ENCODE peak calls at places on chromosome 4, in seven cellular contexts. One of them, this sample, is unnamed.

GRCh38 chr4:55879224-55879623 is 25.8 kb downstream of the EXOC1 start:
- DNase-seq in H4: no peak
- DNase-seq in tibial artery: no peak
- DNase-seq in NCI-H1436: no peak
- DNase-seq in amniotic stem cell: no peak
- DNase-seq in aorta: no peak
- DNase-seq in stimulated activated naive CD8-positive, alpha-beta T cell treated with anti-CD3 and anti-CD28 coated beads, Interleukin-15, Interleukin-2, amounts not matched to agents 100 U/mL and 50 U/mL, for 24 hours: no peak
- DNase-seq in this sample: no peak

GRCh38 chr4:52822583-52823477 is 39.3 kb upstream of the RASL11B start:
- DNase-seq in stimulated activated naive CD8-positive, alpha-beta T cell treated with anti-CD3 and anti-CD28 coated beads, Interleukin-15, Interleukin-2, amounts not matched to agents 100 U/mL and 50 U/mL, for 24 hours: no peak
- DNase-seq in NCI-H1436: no peak
- DNase-seq in amniotic stem cell: no peak
- DNase-seq in H4: peak
- DNase-seq in aorta: no peak
- DNase-seq in tibial artery: no peak
- DNase-seq in this sample: no peak

GRCh38 chr4:139453041-139453370 is 915 bp upstream of the RAB33B start:
- DNase-seq in H4: peak
- DNase-seq in aorta: no peak
- DNase-seq in NCI-H1436: peak
- DNase-seq in stimulated activated naive CD8-positive, alpha-beta T cell treated with anti-CD3 and anti-CD28 coated beads, Interleukin-15, Interleukin-2, amounts not matched to agents 100 U/mL and 50 U/mL, for 24 hours: no peak
- DNase-seq in tibial artery: no peak
- DNase-seq in amniotic stem cell: peak
- DNase-seq in this sample: no peak

GRCh38 chr4:1171306-1172227 is 816 bp downstream of the SPON2 start:
- DNase-seq in NCI-H1436: no peak
- DNase-seq in tibial artery: peak
- DNase-seq in H4: no peak
- DNase-seq in stimulated activated naive CD8-positive, alpha-beta T cell treated with anti-CD3 and anti-CD28 coated beads, Interleukin-15, Interleukin-2, amounts not matched to agents 100 U/mL and 50 U/mL, for 24 hours: peak
- DNase-seq in aorta: peak
- DNase-seq in amniotic stem cell: no peak
- DNase-seq in this sample: peak

GRCh38 chr4:151484396-151485102 is 75.6 kb downstream of the FHIP1A start:
- DNase-seq in H4: peak
- DNase-seq in aorta: no peak
- DNase-seq in tibial artery: no peak
- DNase-seq in amniotic stem cell: peak
- DNase-seq in stimulated activated naive CD8-positive, alpha-beta T cell treated with anti-CD3 and anti-CD28 coated beads, Interleukin-15, Interleukin-2, amounts not matched to agents 100 U/mL and 50 U/mL, for 24 hours: no peak
- DNase-seq in NCI-H1436: no peak
- DNase-seq in this sample: no peak

GRCh38 chr4:1752284-1753041 is 31.1 kb downstream of the TACC3 start:
- DNase-seq in tibial artery: no peak
- DNase-seq in amniotic stem cell: no peak
- DNase-seq in H4: no peak
- DNase-seq in aorta: no peak
- DNase-seq in stimulated activated naive CD8-positive, alpha-beta T cell treated with anti-CD3 and anti-CD28 coated beads, Interleukin-15, Interleukin-2, amounts not matched to agents 100 U/mL and 50 U/mL, for 24 hours: peak
- DNase-seq in NCI-H1436: no peak
- DNase-seq in this sample: no peak

GRCh38 chr4:152605641-152606304 is 69.9 kb upstream of the FBXW7 start:
- DNase-seq in stimulated activated naive CD8-positive, alpha-beta T cell treated with anti-CD3 and anti-CD28 coated beads, Interleukin-15, Interleukin-2, amounts not matched to agents 100 U/mL and 50 U/mL, for 24 hours: no peak
- DNase-seq in amniotic stem cell: no peak
- DNase-seq in H4: peak
- DNase-seq in tibial artery: no peak
- DNase-seq in NCI-H1436: no peak
- DNase-seq in aorta: no peak
- DNase-seq in this sample: no peak

GRCh38 chr4:74764119-74764518 is 30.2 kb downstream of the BTC start:
- DNase-seq in stimulated activated naive CD8-positive, alpha-beta T cell treated with anti-CD3 and anti-CD28 coated beads, Interleukin-15, Interleukin-2, amounts not matched to agents 100 U/mL and 50 U/mL, for 24 hours: no peak
- DNase-seq in H4: no peak
- DNase-seq in aorta: no peak
- DNase-seq in NCI-H1436: no peak
- DNase-seq in amniotic stem cell: no peak
- DNase-seq in tibial artery: no peak
- DNase-seq in this sample: no peak

GRCh38 chr4:107896158-107896645 is 35.1 kb upstream of the CYP2U1 start:
- DNase-seq in stimulated activated naive CD8-positive, alpha-beta T cell treated with anti-CD3 and anti-CD28 coated beads, Interleukin-15, Interleukin-2, amounts not matched to agents 100 U/mL and 50 U/mL, for 24 hours: no peak
- DNase-seq in tibial artery: no peak
- DNase-seq in aorta: no peak
- DNase-seq in H4: peak
- DNase-seq in NCI-H1436: no peak
- DNase-seq in amniotic stem cell: peak
- DNase-seq in this sample: no peak

GRCh38 chr4:54976682-54977081 is 148.7 kb downstream of the KDR start:
- DNase-seq in aorta: no peak
- DNase-seq in NCI-H1436: no peak
- DNase-seq in amniotic stem cell: no peak
- DNase-seq in H4: no peak
- DNase-seq in stimulated activated naive CD8-positive, alpha-beta T cell treated with anti-CD3 and anti-CD28 coated beads, Interleukin-15, Interleukin-2, amounts not matched to agents 100 U/mL and 50 U/mL, for 24 hours: no peak
- DNase-seq in tibial artery: no peak
- DNase-seq in this sample: no peak

GRCh38 chr4:8613421-8614364 is 21.1 kb downstream of the CPZ start:
- DNase-seq in stimulated activated naive CD8-positive, alpha-beta T cell treated with anti-CD3 and anti-CD28 coated beads, Interleukin-15, Interleukin-2, amounts not matched to agents 100 U/mL and 50 U/mL, for 24 hours: no peak
- DNase-seq in aorta: peak
- DNase-seq in tibial artery: no peak
- DNase-seq in NCI-H1436: no peak
- DNase-seq in amniotic stem cell: no peak
- DNase-seq in H4: no peak
- DNase-seq in this sample: peak

GRCh38 chr4:108142870-108143269 is 25.9 kb downstream of the LEF1 start:
- DNase-seq in H4: no peak
- DNase-seq in stimulated activated naive CD8-positive, alpha-beta T cell treated with anti-CD3 and anti-CD28 coated beads, Interleukin-15, Interleukin-2, amounts not matched to agents 100 U/mL and 50 U/mL, for 24 hours: no peak
- DNase-seq in tibial artery: no peak
- DNase-seq in amniotic stem cell: no peak
- DNase-seq in aorta: no peak
- DNase-seq in NCI-H1436: no peak
- DNase-seq in this sample: no peak

GRCh38 chr4:167020410-167020809 is 213.9 kb downstream of the SPOCK3 start:
- DNase-seq in stimulated activated naive CD8-positive, alpha-beta T cell treated with anti-CD3 and anti-CD28 coated beads, Interleukin-15, Interleukin-2, amounts not matched to agents 100 U/mL and 50 U/mL, for 24 hours: no peak
- DNase-seq in amniotic stem cell: no peak
- DNase-seq in NCI-H1436: no peak
- DNase-seq in tibial artery: no peak
- DNase-seq in aorta: no peak
- DNase-seq in H4: peak
- DNase-seq in this sample: no peak

GRCh38 chr4:70772929-70773555 is 51.3 kb downstream of the RUFY3 start:
- DNase-seq in NCI-H1436: no peak
- DNase-seq in tibial artery: no peak
- DNase-seq in H4: no peak
- DNase-seq in amniotic stem cell: no peak
- DNase-seq in aorta: no peak
- DNase-seq in stimulated activated naive CD8-positive, alpha-beta T cell treated with anti-CD3 and anti-CD28 coated beads, Interleukin-15, Interleukin-2, amounts not matched to agents 100 U/mL and 50 U/mL, for 24 hours: no peak
- DNase-seq in this sample: no peak

GRCh38 chr4:173301518-173302201 is 32.5 kb downstream of the HMGB2 start:
- DNase-seq in stimulated activated naive CD8-positive, alpha-beta T cell treated with anti-CD3 and anti-CD28 coated beads, Interleukin-15, Interleukin-2, amounts not matched to agents 100 U/mL and 50 U/mL, for 24 hours: no peak
- DNase-seq in amniotic stem cell: no peak
- DNase-seq in aorta: no peak
- DNase-seq in H4: peak
- DNase-seq in NCI-H1436: no peak
- DNase-seq in tibial artery: no peak
- DNase-seq in this sample: no peak

GRCh38 chr4:119124314-119124713 is 11.3 kb upstream of the MYOZ2 start:
- DNase-seq in amniotic stem cell: no peak
- DNase-seq in stimulated activated naive CD8-positive, alpha-beta T cell treated with anti-CD3 and anti-CD28 coated beads, Interleukin-15, Interleukin-2, amounts not matched to agents 100 U/mL and 50 U/mL, for 24 hours: no peak
- DNase-seq in tibial artery: no peak
- DNase-seq in H4: no peak
- DNase-seq in NCI-H1436: no peak
- DNase-seq in aorta: no peak
- DNase-seq in this sample: no peak

GRCh38 chr4:182556576-182556975 is 313.4 kb downstream of the TENM3 start:
- DNase-seq in amniotic stem cell: no peak
- DNase-seq in H4: no peak
- DNase-seq in aorta: no peak
- DNase-seq in stimulated activated naive CD8-positive, alpha-beta T cell treated with anti-CD3 and anti-CD28 coated beads, Interleukin-15, Interleukin-2, amounts not matched to agents 100 U/mL and 50 U/mL, for 24 hours: no peak
- DNase-seq in NCI-H1436: no peak
- DNase-seq in tibial artery: no peak
- DNase-seq in this sample: no peak

GRCh38 chr4:53514509-53514908 is 76.8 kb downstream of the LNX1 start:
- DNase-seq in stimulated activated naive CD8-positive, alpha-beta T cell treated with anti-CD3 and anti-CD28 coated beads, Interleukin-15, Interleukin-2, amounts not matched to agents 100 U/mL and 50 U/mL, for 24 hours: no peak
- DNase-seq in NCI-H1436: no peak
- DNase-seq in tibial artery: no peak
- DNase-seq in amniotic stem cell: no peak
- DNase-seq in aorta: no peak
- DNase-seq in H4: no peak
- DNase-seq in this sample: no peak

GRCh38 chr4:169707958-169708643 is 49.6 kb downstream of the HPF1 start:
- DNase-seq in NCI-H1436: no peak
- DNase-seq in aorta: no peak
- DNase-seq in H4: no peak
- DNase-seq in amniotic stem cell: no peak
- DNase-seq in tibial artery: no peak
- DNase-seq in stimulated activated naive CD8-positive, alpha-beta T cell treated with anti-CD3 and anti-CD28 coated beads, Interleukin-15, Interleukin-2, amounts not matched to agents 100 U/mL and 50 U/mL, for 24 hours: no peak
- DNase-seq in this sample: no peak

GRCh38 chr4:85209161-85209560 is 242.7 kb upstream of the WDFY3 start:
- DNase-seq in amniotic stem cell: no peak
- DNase-seq in tibial artery: no peak
- DNase-seq in H4: no peak
- DNase-seq in aorta: no peak
- DNase-seq in NCI-H1436: no peak
- DNase-seq in stimulated activated naive CD8-positive, alpha-beta T cell treated with anti-CD3 and anti-CD28 coated beads, Interleukin-15, Interleukin-2, amounts not matched to agents 100 U/mL and 50 U/mL, for 24 hours: no peak
- DNase-seq in this sample: no peak

This sample was measured in CD14-positive monocyte.